ENCODE peak calls at places on chromosomes 3 and 15, in seven cellular contexts. A is astrocyte of the spinal cord, O is OCI-LY7, B is endothelial cell, P is cardiac muscle cell, F is iPS-NIHi11, T is GM23338. U is an unnamed sample.

GRCh38 chr3:111106993-111107392 is 35.4 kb downstream of the NECTIN3 start:
- DNase-seq in A (no peak), O (no peak), B (no peak), P (no peak), F (no peak), T (no peak), U (no peak)

GRCh38 chr3:197854596-197855343 is 63.7 kb downstream of the LRCH3 start:
- DNase-seq in A (peak; percentile 98), O (no peak), B (peak; percentile 28), P (no peak), F (peak; percentile 71), T (peak; percentile 92), U (peak; percentile 27)

GRCh38 chr3:30835667-30836066 is 58.8 kb downstream of the GADL1 start:
- DNase-seq in A (no peak), O (no peak), B (no peak), P (no peak), F (no peak), T (no peak), U (no peak)

GRCh38 chr3:179450901-179451334 is 352 bp downstream of the GNB4 start:
- DNase-seq in A (no peak), O (peak; percentile 11), B (peak; percentile 26), P (peak; percentile 48), F (peak; percentile 21), T (peak; percentile 33), U (peak; percentile 9)

GRCh38 chr3:126149256-126149902 is 31.0 kb downstream of the ALDH1L1 start:
- DNase-seq in A (no peak), O (no peak), B (no peak), P (no peak), F (no peak), T (no peak), U (peak; percentile 1)

GRCh38 chr3:194575484-194576210 is 57.6 kb downstream of the TMEM44 start:
- DNase-seq in A (no peak), O (no peak), B (no peak), P (no peak), F (peak; percentile 47), T (peak; percentile 52), U (no peak)

GRCh38 chr15:47477253-47477652 is 240.1 kb upstream of the SEMA6D start:
- DNase-seq in A (no peak), O (no peak), B (no peak), P (no peak), F (no peak), T (no peak), U (no peak)

GRCh38 chr3:67875338-67875737 is 220.9 kb upstream of the SUCLG2 start:
- DNase-seq in A (peak; percentile 14), O (no peak), B (no peak), P (no peak), F (no peak), T (no peak), U (no peak)

GRCh38 chr15:67165653-67166260 is 88.7 kb downstream of the AAGAB start:
- DNase-seq in A (peak; percentile 97), O (no peak), B (no peak), P (no peak), F (peak; percentile 65), T (peak; percentile 84), U (no peak)

GRCh38 chr3:101888653-101889052 is 39.3 kb downstream of the NFKBIZ start:
- DNase-seq in A (no peak), O (no peak), B (no peak), P (no peak), F (no peak), T (no peak), U (no peak)

GRCh38 chr3:184059424-184059823 is 6.6 kb downstream of the HTR3C start:
- DNase-seq in A (no peak), O (no peak), B (no peak), P (no peak), F (no peak), T (no peak), U (no peak)

GRCh38 chr15:75089781-75090734 is 66.7 kb downstream of the PPCDC start:
- DNase-seq in A (peak; percentile 28), O (no peak), B (no peak), P (no peak), F (no peak), T (no peak), U (no peak)

GRCh38 chr3:197042539-197042938 is 12.9 kb upstream of the MELTF start:
- DNase-seq in A (no peak), O (no peak), B (no peak), P (no peak), F (no peak), T (no peak), U (no peak)

GRCh38 chr15:43493687-43494472 is 924 bp upstream of the TP53BP1 start:
- DNase-seq in A (no peak), O (no peak), B (no peak), P (no peak), F (no peak), T (no peak), U (no peak)

GRCh38 chr3:61009025-61009424 is 242.2 kb downstream of the FHIT start:
- DNase-seq in A (no peak), O (no peak), B (no peak), P (no peak), F (peak; percentile 22), T (peak; percentile 55), U (no peak)

GRCh38 chr3:63940389-63940757 is 28.2 kb upstream of the SCAANT1 start:
- DNase-seq in A (peak; percentile 60), O (no peak), B (no peak), P (no peak), F (no peak), T (no peak), U (no peak)

GRCh38 chr3:100709840-100710235 is 544 bp downstream of the TFG start:
- DNase-seq in A (no peak), O (peak; percentile 38), B (peak; percentile 49), P (peak; percentile 92), F (peak; percentile 65), T (peak; percentile 73), U (peak; percentile 56)

GRCh38 chr3:49122886-49123545 is 2.4 kb upstream of the USP19 start:
- DNase-seq in A (no peak), O (no peak), B (no peak), P (no peak), F (no peak), T (no peak), U (no peak)

GRCh38 chr15:90414408-90415028 is 26.5 kb downstream of the IQGAP1 start:
- DNase-seq in A (peak; percentile 89), O (no peak), B (no peak), P (no peak), F (no peak), T (no peak), U (no peak)

GRCh38 chr15:77840962-77841361 is 208.2 kb upstream of the LINGO1 start:
- DNase-seq in A (peak; percentile 80), O (no peak), B (no peak), P (no peak), F (no peak), T (no peak), U (no peak)

GRCh38 chr3:78848392-78849288 is 919.2 kb downstream of the ROBO1 start:
- DNase-seq in A (no peak), O (no peak), B (no peak), P (no peak), F (no peak), T (no peak), U (no peak)

GRCh38 chr3:12947504-12948369 is 106.4 kb upstream of the RPL32 start:
- DNase-seq in A (peak; percentile 68), O (no peak), B (no peak), P (no peak), F (peak; percentile 67), T (peak; percentile 51), U (peak; percentile 27)

GRCh38 chr3:105869982-105870381 is 1.2 kb upstream of the CBLB start:
- DNase-seq in A (no peak), O (no peak), B (no peak), P (no peak), F (no peak), T (no peak), U (no peak)

GRCh38 chr3:190076138-190076537 is 44.6 kb downstream of the P3H2 start:
- DNase-seq in A (no peak), O (no peak), B (no peak), P (no peak), F (no peak), T (no peak), U (no peak)

GRCh38 chr3:53643757-53644156 is 149.3 kb downstream of the CACNA1D start:
- DNase-seq in A (no peak), O (no peak), B (peak; percentile 30), P (peak; percentile 38), F (peak; percentile 35), T (peak; percentile 60), U (no peak)

GRCh38 chr3:72287941-72288340 is 503.0 kb upstream of the PROK2 start:
- DNase-seq in A (no peak), O (no peak), B (no peak), P (no peak), F (no peak), T (no peak), U (no peak)

GRCh38 chr3:179318876-179319275 is 4.0 kb upstream of the ZNF639 start:
- DNase-seq in A (no peak), O (no peak), B (no peak), P (no peak), F (no peak), T (no peak), U (no peak)

GRCh38 chr3:106577241-106577640 is 708.4 kb upstream of the CBLB start:
- DNase-seq in A (no peak), O (no peak), B (no peak), P (no peak), F (no peak), T (no peak), U (no peak)

GRCh38 chr15:31331389-31331788 is 4.8 kb downstream of the KLF13 start:
- DNase-seq in A (no peak), O (no peak), B (no peak), P (no peak), F (no peak), T (no peak), U (no peak)

GRCh38 chr15:69391046-69391757 is 22.9 kb upstream of the KIF23 start:
- DNase-seq in A (no peak), O (no peak), B (no peak), P (no peak), F (no peak), T (no peak), U (no peak)

GRCh38 chr15:71575474-71576045 is 234.8 kb upstream of the NR2E3 start:
- DNase-seq in A (peak; percentile 21), O (peak; percentile 7), B (no peak), P (no peak), F (no peak), T (peak; percentile 23), U (no peak)

GRCh38 chr3:71849674-71850073 is 64.7 kb upstream of the PROK2 start:
- DNase-seq in A (no peak), O (no peak), B (no peak), P (no peak), F (no peak), T (no peak), U (no peak)

GRCh38 chr15:32787949-32788348 is 70.1 kb downstream of the GREM1 start:
- DNase-seq in A (no peak), O (no peak), B (no peak), P (no peak), F (no peak), T (no peak), U (no peak)

GRCh38 chr3:146189519-146190173 is 28.7 kb upstream of the PLOD2 start:
- DNase-seq in A (peak; percentile 59), O (peak; percentile 56), B (peak; percentile 29), P (peak; percentile 68), F (peak; percentile 71), T (peak; percentile 84), U (peak; percentile 64)